ENCODE peak calls at places on chromosome 11, in eight cellular contexts. Y is kidney, M is astrocyte of the spinal cord, V is left ventricle myocardium inferior, B is neural crest cell, I is mucosa of descending colon, Q is Calu3, X is cardiac fibroblast. T is an unnamed sample.

GRCh38 chr11:2213384-2213842 is 41.8 kb upstream of the TH start:
- DNase-seq in Y (peak; percentile 54), M (no peak), V (peak; percentile 15), B (no peak), I (no peak), Q (no peak), X (no peak), T (no peak)

GRCh38 chr11:75159081-75159953 is 8.4 kb downstream of the SLCO2B1 start:
- DNase-seq in Y (peak; percentile 69), M (no peak), V (no peak), B (no peak), I (peak; percentile 73), Q (peak; percentile 39), X (no peak), T (no peak)

GRCh38 chr11:35248558-35249323 is 109.8 kb downstream of the CD44 start:
- DNase-seq in Y (no peak), M (no peak), V (no peak), B (no peak), I (no peak), Q (no peak), X (no peak), T (no peak)

GRCh38 chr11:92227233-92227593 is 2.6 kb downstream of the FAT3 start:
- DNase-seq in Y (no peak), M (no peak), V (no peak), B (no peak), I (no peak), Q (no peak), X (no peak), T (no peak)

GRCh38 chr11:9884601-9885000 is 220.7 kb downstream of the SWAP70 start:
- DNase-seq in Y (no peak), M (no peak), V (no peak), B (no peak), I (no peak), Q (no peak), X (no peak), T (no peak)

GRCh38 chr11:108959124-108959761 is 294.4 kb downstream of the DDX10 start:
- DNase-seq in Y (no peak), M (no peak), V (no peak), B (no peak), I (no peak), Q (no peak), X (no peak), T (no peak)

GRCh38 chr11:65546217-65546958 is 11.8 kb downstream of the LTBP3 start:
- DNase-seq in Y (peak; percentile 97), M (no peak), V (peak; percentile 77), B (peak; percentile 80), I (peak; percentile 99), Q (peak; percentile 99), X (no peak), T (no peak)

GRCh38 chr11:125975634-125976033 is 29.8 kb downstream of the VSIG10L2 start:
- DNase-seq in Y (no peak), M (no peak), V (no peak), B (no peak), I (no peak), Q (no peak), X (no peak), T (no peak)

GRCh38 chr11:2138075-2138435 is 1.1 kb downstream of the IGF2 start:
- DNase-seq in Y (peak; percentile 69), M (no peak), V (no peak), B (no peak), I (no peak), Q (no peak), X (no peak), T (no peak)

GRCh38 chr11:59669611-59670009 is 773 bp upstream of the PATL1 start:
- DNase-seq in Y (peak; percentile 85), M (no peak), V (peak; percentile 42), B (peak; percentile 12), I (peak; percentile 71), Q (peak; percentile 21), X (peak; percentile 77), T (peak; percentile 26)

GRCh38 chr11:118939948-118940598 is 14.3 kb upstream of the BCL9L start:
- DNase-seq in Y (peak; percentile 76), M (no peak), V (no peak), B (no peak), I (peak; percentile 33), Q (no peak), X (peak; percentile 43), T (no peak)

GRCh38 chr11:131538322-131538721 is 167.9 kb downstream of the NTM start:
- DNase-seq in Y (no peak), M (no peak), V (no peak), B (no peak), I (no peak), Q (no peak), X (no peak), T (no peak)

GRCh38 chr11:62560566-62561103 is 13.1 kb downstream of the EEF1G start:
- DNase-seq in Y (peak; percentile 88), M (peak; percentile 97), V (peak; percentile 82), B (peak; percentile 48), I (peak; percentile 86), Q (peak; percentile 97), X (peak; percentile 98), T (peak; percentile 96)

GRCh38 chr11:57622263-57622662 is 24.8 kb downstream of the SERPING1 start:
- DNase-seq in Y (no peak), M (no peak), V (no peak), B (no peak), I (no peak), Q (no peak), X (no peak), T (no peak)

GRCh38 chr11:132286106-132286505 is 915.7 kb downstream of the NTM start:
- DNase-seq in Y (no peak), M (no peak), V (no peak), B (no peak), I (no peak), Q (no peak), X (no peak), T (no peak)

GRCh38 chr11:106233191-106233590 is 155.7 kb downstream of the AASDHPPT start:
- DNase-seq in Y (no peak), M (no peak), V (no peak), B (no peak), I (no peak), Q (no peak), X (no peak), T (no peak)
- TF ChIP-seq CTCF in Y (no peak), M (no peak), V (no peak), B (no peak), I (no peak), Q (no peak), X (no peak), T (no peak)

GRCh38 chr11:69912911-69913451 is 93.8 kb upstream of the FGF3 start:
- DNase-seq in Y (no peak), M (no peak), V (no peak), B (no peak), I (no peak), Q (peak; percentile 67), X (no peak), T (no peak)
- TF ChIP-seq CTCF in Y (no peak), M (peak; percentile 46), V (peak; percentile 27), B (peak; percentile 34), I (peak; percentile 17), Q (peak; percentile 53), X (no peak), T (peak; percentile 39)

GRCh38 chr11:15852179-15852578 is 504.2 kb downstream of the SOX6 start:
- DNase-seq in Y (no peak), M (peak; percentile 16), V (no peak), B (no peak), I (no peak), Q (peak; percentile 42), X (no peak), T (no peak)
- TF ChIP-seq CTCF in Y (peak; percentile 49), M (peak; percentile 54), V (peak; percentile 65), B (peak; percentile 69), I (no peak), Q (peak; percentile 45), X (peak; percentile 62), T (peak; percentile 26)

GRCh38 chr11:18078909-18079308 is 27.0 kb downstream of the SAAL1 start:
- DNase-seq in Y (no peak), M (no peak), V (no peak), B (no peak), I (no peak), Q (no peak), X (no peak), T (no peak)

GRCh38 chr11:18080451-18080850 is 25.4 kb downstream of the SAAL1 start:
- DNase-seq in Y (no peak), M (no peak), V (no peak), B (no peak), I (no peak), Q (no peak), X (no peak), T (no peak)

GRCh38 chr11:18081551-18081950 is 24.3 kb downstream of the SAAL1 start:
- DNase-seq in Y (no peak), M (no peak), V (no peak), B (no peak), I (no peak), Q (no peak), X (no peak), T (no peak)
- TF ChIP-seq CTCF in Y (no peak), M (no peak), V (no peak), B (no peak), I (no peak), Q (no peak), X (no peak), T (no peak)

GRCh38 chr11:104907521-104908185 is 9.4 kb upstream of the CASP12 start:
- DNase-seq in Y (no peak), M (peak; percentile 29), V (no peak), B (no peak), I (no peak), Q (no peak), X (no peak), T (no peak)

GRCh38 chr11:104908186-104908531 is 9.9 kb upstream of the CASP12 start:
- DNase-seq in Y (no peak), M (no peak), V (no peak), B (no peak), I (no peak), Q (no peak), X (no peak), T (no peak)

GRCh38 chr11:104905271-104905670 is 7.0 kb upstream of the CASP12 start:
- DNase-seq in Y (no peak), M (no peak), V (no peak), B (no peak), I (no peak), Q (no peak), X (no peak), T (no peak)
- TF ChIP-seq CTCF in Y (no peak), M (peak; percentile 19), V (no peak), B (peak; percentile 31), I (no peak), Q (no peak), X (no peak), T (no peak)